ENCODE peak calls at places on chromosome 18, in seven cellular contexts. One of them, this sample, is unnamed.

GRCh38 chr18:63112681-63113080 is 206.9 kb downstream of the BCL2 start:
- DNase-seq in IMR-90: no peak
- DNase-seq in coronary artery: no peak
- DNase-seq in CD8-positive, alpha-beta T cell: no peak
- DNase-seq in neuronal stem cell: no peak
- DNase-seq in mammary epithelial cell: no peak
- DNase-seq in cardiac fibroblast: no peak
- DNase-seq in this sample: no peak

GRCh38 chr18:23115683-23116096 is 19.6 kb upstream of the CABLES1 start:
- DNase-seq in CD8-positive, alpha-beta T cell: no peak
- DNase-seq in cardiac fibroblast: peak; percentile 87
- DNase-seq in neuronal stem cell: no peak
- DNase-seq in mammary epithelial cell: peak; percentile 94
- DNase-seq in coronary artery: no peak
- DNase-seq in IMR-90: peak; percentile 100
- DNase-seq in this sample: peak; percentile 97

GRCh38 chr18:36155960-36156757 is 26.5 kb downstream of the ELP2 start:
- DNase-seq in CD8-positive, alpha-beta T cell: no peak
- DNase-seq in mammary epithelial cell: no peak
- DNase-seq in neuronal stem cell: no peak
- DNase-seq in cardiac fibroblast: no peak
- DNase-seq in IMR-90: peak; percentile 70
- DNase-seq in coronary artery: no peak
- DNase-seq in this sample: no peak

GRCh38 chr18:13378150-13378549 is 159.6 kb downstream of the LDLRAD4 start:
- DNase-seq in CD8-positive, alpha-beta T cell: no peak
- DNase-seq in IMR-90: no peak
- DNase-seq in neuronal stem cell: no peak
- DNase-seq in mammary epithelial cell: no peak
- DNase-seq in cardiac fibroblast: no peak
- DNase-seq in coronary artery: peak; percentile 73
- DNase-seq in this sample: no peak

GRCh38 chr18:11955299-11956029 is 25.8 kb upstream of the IMPA2 start:
- DNase-seq in mammary epithelial cell: peak; percentile 71
- DNase-seq in IMR-90: peak; percentile 87
- DNase-seq in cardiac fibroblast: peak; percentile 92
- DNase-seq in CD8-positive, alpha-beta T cell: no peak
- DNase-seq in coronary artery: no peak
- DNase-seq in neuronal stem cell: no peak
- DNase-seq in this sample: peak; percentile 74

GRCh38 chr18:50816767-50817166 is 3.0 kb downstream of the MRO start:
- DNase-seq in mammary epithelial cell: no peak
- DNase-seq in cardiac fibroblast: no peak
- DNase-seq in IMR-90: no peak
- DNase-seq in CD8-positive, alpha-beta T cell: no peak
- DNase-seq in coronary artery: no peak
- DNase-seq in neuronal stem cell: no peak
- DNase-seq in this sample: no peak

GRCh38 chr18:32730068-32730467 is 42.8 kb downstream of the KLHL14 start:
- DNase-seq in neuronal stem cell: no peak
- DNase-seq in cardiac fibroblast: no peak
- DNase-seq in CD8-positive, alpha-beta T cell: no peak
- DNase-seq in mammary epithelial cell: no peak
- DNase-seq in coronary artery: no peak
- DNase-seq in IMR-90: no peak
- DNase-seq in this sample: no peak

GRCh38 chr18:35246831-35247230 is 6.0 kb downstream of the ZNF397 start:
- DNase-seq in mammary epithelial cell: no peak
- DNase-seq in coronary artery: no peak
- DNase-seq in CD8-positive, alpha-beta T cell: no peak
- DNase-seq in IMR-90: no peak
- DNase-seq in neuronal stem cell: no peak
- DNase-seq in cardiac fibroblast: no peak
- DNase-seq in this sample: no peak

GRCh38 chr18:75206637-75207297 is 2.2 kb downstream of the PTGR3 start:
- DNase-seq in IMR-90: no peak
- DNase-seq in neuronal stem cell: no peak
- DNase-seq in cardiac fibroblast: no peak
- DNase-seq in mammary epithelial cell: no peak
- DNase-seq in CD8-positive, alpha-beta T cell: no peak
- DNase-seq in coronary artery: no peak
- DNase-seq in this sample: no peak

GRCh38 chr18:22924589-22924988 is 8.5 kb upstream of the RBBP8 start:
- DNase-seq in coronary artery: no peak
- DNase-seq in cardiac fibroblast: no peak
- DNase-seq in IMR-90: no peak
- DNase-seq in CD8-positive, alpha-beta T cell: no peak
- DNase-seq in mammary epithelial cell: no peak
- DNase-seq in neuronal stem cell: no peak
- DNase-seq in this sample: no peak

GRCh38 chr18:68035709-68036522 is 519.4 kb upstream of the DSEL start:
- DNase-seq in neuronal stem cell: no peak
- DNase-seq in cardiac fibroblast: peak; percentile 37
- DNase-seq in mammary epithelial cell: no peak
- DNase-seq in CD8-positive, alpha-beta T cell: no peak
- DNase-seq in IMR-90: peak; percentile 48
- DNase-seq in coronary artery: no peak
- DNase-seq in this sample: no peak

GRCh38 chr18:77061946-77062517 is 70.6 kb downstream of the MBP start:
- DNase-seq in CD8-positive, alpha-beta T cell: no peak
- DNase-seq in IMR-90: no peak
- DNase-seq in cardiac fibroblast: peak; percentile 38
- DNase-seq in mammary epithelial cell: no peak
- DNase-seq in neuronal stem cell: no peak
- DNase-seq in coronary artery: no peak
- DNase-seq in this sample: no peak

GRCh38 chr18:10140461-10140911 is 226.7 kb downstream of the VAPA start:
- DNase-seq in mammary epithelial cell: no peak
- DNase-seq in neuronal stem cell: no peak
- DNase-seq in CD8-positive, alpha-beta T cell: no peak
- DNase-seq in IMR-90: peak; percentile 21
- DNase-seq in cardiac fibroblast: peak; percentile 24
- DNase-seq in coronary artery: no peak
- DNase-seq in this sample: peak; percentile 55

GRCh38 chr18:29157905-29158304 is 981.0 kb upstream of the CDH2 start:
- DNase-seq in mammary epithelial cell: no peak
- DNase-seq in coronary artery: no peak
- DNase-seq in neuronal stem cell: no peak
- DNase-seq in IMR-90: peak; percentile 22
- DNase-seq in cardiac fibroblast: no peak
- DNase-seq in CD8-positive, alpha-beta T cell: no peak
- DNase-seq in this sample: no peak

GRCh38 chr18:52348209-52348608 is 8.2 kb downstream of the DCC start:
- DNase-seq in mammary epithelial cell: peak; percentile 20
- DNase-seq in IMR-90: no peak
- DNase-seq in cardiac fibroblast: no peak
- DNase-seq in neuronal stem cell: no peak
- DNase-seq in CD8-positive, alpha-beta T cell: no peak
- DNase-seq in coronary artery: no peak
- DNase-seq in this sample: peak; percentile 24

DNA sequence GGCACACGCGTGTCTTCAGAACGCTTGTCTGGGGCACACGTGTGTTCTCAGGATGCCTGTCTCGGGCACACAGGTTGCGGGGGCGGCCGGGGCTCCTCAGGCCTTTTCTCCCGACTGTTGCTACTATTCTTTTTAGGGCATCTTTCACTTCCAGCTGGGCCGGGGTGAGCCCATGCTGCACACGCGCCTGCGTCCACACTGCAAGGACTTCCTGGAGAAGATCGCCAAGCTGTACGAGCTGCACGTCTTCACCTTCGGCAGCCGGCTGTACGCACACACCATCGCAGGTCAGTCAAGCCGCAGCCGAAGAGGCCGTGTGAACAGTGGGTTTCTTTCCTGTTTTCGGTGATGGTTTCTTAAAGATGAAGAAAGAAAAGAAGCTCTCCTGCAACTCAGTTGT is 25.0 kb downstream of the CTDP1 start:
- DNase-seq in neuronal stem cell: no peak
- DNase-seq in coronary artery: no peak
- DNase-seq in IMR-90: no peak
- DNase-seq in mammary epithelial cell: no peak
- DNase-seq in cardiac fibroblast: no peak
- DNase-seq in CD8-positive, alpha-beta T cell: no peak
- DNase-seq in this sample: no peak
- H3K4me3 ChIP-seq in neuronal stem cell: no peak overlapping the region
- H3K4me3 ChIP-seq in coronary artery: no peak overlapping the region
- H3K4me3 ChIP-seq in IMR-90: no peak overlapping the region
- H3K4me3 ChIP-seq in mammary epithelial cell: no peak overlapping the region
- H3K4me3 ChIP-seq in cardiac fibroblast: no peak overlapping the region
- H3K4me3 ChIP-seq in CD8-positive, alpha-beta T cell: no peak overlapping the region
- H3K4me3 ChIP-seq in this sample: no peak overlapping the region

DNA sequence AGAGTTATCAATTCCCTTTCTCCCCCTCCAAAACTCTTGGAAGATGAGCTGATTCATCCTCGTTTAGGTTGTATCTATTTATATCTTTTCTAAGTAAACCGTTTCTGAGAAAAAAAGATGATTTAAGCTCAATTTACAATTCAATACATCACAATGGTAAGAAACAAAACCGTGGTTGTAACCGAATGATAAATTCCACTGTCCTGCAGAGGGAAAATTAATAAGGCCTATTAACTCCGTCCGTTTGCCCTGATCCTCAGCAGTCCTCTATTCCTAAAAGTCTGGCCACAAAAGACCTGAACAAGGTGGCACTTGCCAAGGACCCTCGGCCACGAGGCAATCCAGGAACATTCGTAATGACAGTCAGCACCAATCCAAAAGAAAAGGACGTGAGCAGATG is 286.2 kb downstream of the TCF4 start:
- DNase-seq in cardiac fibroblast: no peak
- DNase-seq in CD8-positive, alpha-beta T cell: no peak
- DNase-seq in IMR-90: no peak
- DNase-seq in coronary artery: no peak
- DNase-seq in mammary epithelial cell: no peak
- DNase-seq in neuronal stem cell: no peak
- DNase-seq in this sample: no peak
- H3K4me3 ChIP-seq in cardiac fibroblast: no peak overlapping the region
- H3K4me3 ChIP-seq in CD8-positive, alpha-beta T cell: no peak overlapping the region
- H3K4me3 ChIP-seq in IMR-90: no peak overlapping the region
- H3K4me3 ChIP-seq in coronary artery: no peak overlapping the region
- H3K4me3 ChIP-seq in mammary epithelial cell: no peak overlapping the region
- H3K4me3 ChIP-seq in neuronal stem cell: no peak overlapping the region
- H3K4me3 ChIP-seq in this sample: no peak overlapping the region

GRCh38 chr18:58525928-58526424 is 102.9 kb downstream of the ALPK2 start:
- DNase-seq in neuronal stem cell: no peak
- DNase-seq in mammary epithelial cell: no peak
- DNase-seq in coronary artery: no peak
- DNase-seq in IMR-90: no peak
- DNase-seq in cardiac fibroblast: no peak
- DNase-seq in CD8-positive, alpha-beta T cell: no peak
- DNase-seq in this sample: no peak

GRCh38 chr18:58525517-58525916 is 103.4 kb downstream of the ALPK2 start:
- DNase-seq in cardiac fibroblast: no peak
- DNase-seq in IMR-90: peak; percentile 84
- DNase-seq in coronary artery: no peak
- DNase-seq in CD8-positive, alpha-beta T cell: no peak
- DNase-seq in mammary epithelial cell: peak; percentile 86
- DNase-seq in neuronal stem cell: no peak
- DNase-seq in this sample: peak; percentile 89

GRCh38 chr18:58520964-58521363 is 107.9 kb downstream of the ALPK2 start:
- DNase-seq in IMR-90: peak; percentile 39
- DNase-seq in coronary artery: no peak
- DNase-seq in mammary epithelial cell: peak; percentile 63
- DNase-seq in CD8-positive, alpha-beta T cell: no peak
- DNase-seq in neuronal stem cell: no peak
- DNase-seq in cardiac fibroblast: no peak
- DNase-seq in this sample: peak; percentile 83

GRCh38 chr18:58526425-58527115 is 102.3 kb downstream of the ALPK2 start:
- DNase-seq in IMR-90: no peak
- DNase-seq in cardiac fibroblast: no peak
- DNase-seq in neuronal stem cell: no peak
- DNase-seq in coronary artery: no peak
- DNase-seq in mammary epithelial cell: no peak
- DNase-seq in CD8-positive, alpha-beta T cell: no peak
- DNase-seq in this sample: no peak

GRCh38 chr18:58522157-58522556 is 106.7 kb downstream of the ALPK2 start:
- DNase-seq in mammary epithelial cell: no peak
- DNase-seq in coronary artery: no peak
- DNase-seq in neuronal stem cell: no peak
- DNase-seq in cardiac fibroblast: no peak
- DNase-seq in IMR-90: no peak
- DNase-seq in CD8-positive, alpha-beta T cell: no peak
- DNase-seq in this sample: no peak
- H3K4me3 ChIP-seq in mammary epithelial cell: no peak overlapping the region
- H3K4me3 ChIP-seq in coronary artery: no peak overlapping the region
- H3K4me3 ChIP-seq in neuronal stem cell: no peak overlapping the region
- H3K4me3 ChIP-seq in cardiac fibroblast: no peak overlapping the region
- H3K4me3 ChIP-seq in IMR-90: no peak overlapping the region
- H3K4me3 ChIP-seq in CD8-positive, alpha-beta T cell: no peak overlapping the region
- H3K4me3 ChIP-seq in this sample: no peak overlapping the region

GRCh38 chr18:55419939-55420664 is 167.9 kb downstream of the TCF4 start:
- DNase-seq in coronary artery: no peak
- DNase-seq in CD8-positive, alpha-beta T cell: no peak
- DNase-seq in cardiac fibroblast: no peak
- DNase-seq in neuronal stem cell: no peak
- DNase-seq in mammary epithelial cell: no peak
- DNase-seq in IMR-90: no peak
- DNase-seq in this sample: peak; percentile 17

GRCh38 chr18:55420977-55421611 is 166.9 kb downstream of the TCF4 start:
- DNase-seq in coronary artery: no peak
- DNase-seq in IMR-90: no peak
- DNase-seq in cardiac fibroblast: no peak
- DNase-seq in neuronal stem cell: no peak
- DNase-seq in mammary epithelial cell: no peak
- DNase-seq in CD8-positive, alpha-beta T cell: no peak
- DNase-seq in this sample: no peak

GRCh38 chr18:55420665-55420964 is 167.4 kb downstream of the TCF4 start:
- DNase-seq in coronary artery: no peak
- DNase-seq in cardiac fibroblast: no peak
- DNase-seq in IMR-90: no peak
- DNase-seq in neuronal stem cell: no peak
- DNase-seq in CD8-positive, alpha-beta T cell: no peak
- DNase-seq in mammary epithelial cell: no peak
- DNase-seq in this sample: no peak

GRCh38 chr18:55421612-55422381 is 166.2 kb downstream of the TCF4 start:
- DNase-seq in coronary artery: no peak
- DNase-seq in neuronal stem cell: no peak
- DNase-seq in IMR-90: no peak
- DNase-seq in CD8-positive, alpha-beta T cell: no peak
- DNase-seq in cardiac fibroblast: peak; percentile 63
- DNase-seq in mammary epithelial cell: peak; percentile 67
- DNase-seq in this sample: peak; percentile 81

DNA sequence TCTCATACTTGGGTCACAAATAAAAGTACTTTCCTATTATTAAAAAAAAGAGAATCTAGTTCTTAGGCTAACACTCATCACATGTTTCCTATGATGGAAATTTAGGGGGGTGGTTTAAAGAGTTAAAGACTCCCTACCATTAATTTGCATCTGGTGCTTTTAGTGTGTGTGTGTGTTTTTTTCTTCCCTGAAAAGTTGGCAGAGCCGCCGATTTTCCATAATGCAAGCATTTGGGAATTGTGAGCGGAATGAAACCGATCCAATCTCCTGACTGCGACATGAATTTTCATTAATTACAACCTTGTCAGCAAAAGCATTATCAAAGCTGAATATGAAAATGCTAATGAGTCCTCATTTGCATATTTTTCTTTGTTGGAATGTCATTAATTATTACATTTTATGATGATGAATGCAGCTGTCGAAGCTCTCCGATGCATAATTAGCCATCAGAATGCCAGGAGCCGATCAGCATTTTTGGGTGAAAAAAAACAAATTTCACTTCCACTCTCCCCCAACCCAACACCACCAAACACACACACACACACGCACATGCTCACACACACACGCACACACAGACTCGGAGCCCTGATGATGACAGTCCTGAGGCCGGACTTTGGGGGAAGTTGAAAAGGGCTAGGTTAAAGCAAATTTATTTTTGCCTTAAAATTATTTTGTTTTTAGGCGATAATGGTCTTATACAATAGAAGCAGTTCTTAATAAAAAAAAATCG is 165.4 kb downstream of the TCF4 start:
- DNase-seq in CD8-positive, alpha-beta T cell: no peak
- DNase-seq in IMR-90: peak; percentile 53
- DNase-seq in mammary epithelial cell: no peak
- DNase-seq in cardiac fibroblast: peak; percentile 83
- DNase-seq in coronary artery: no peak
- DNase-seq in neuronal stem cell: no peak
- DNase-seq in this sample: no peak
- H3K4me3 ChIP-seq in CD8-positive, alpha-beta T cell: no peak overlapping the region
- H3K4me3 ChIP-seq in IMR-90: peak overlapping the region; percentile 43
- H3K4me3 ChIP-seq in mammary epithelial cell: peak overlapping the region; percentile 53
- H3K4me3 ChIP-seq in cardiac fibroblast: peak overlapping the region; percentile 28
- H3K4me3 ChIP-seq in coronary artery: peak overlapping the region; percentile 66
- H3K4me3 ChIP-seq in neuronal stem cell: no peak overlapping the region
- H3K4me3 ChIP-seq in this sample: no peak overlapping the region